ENCODE peak calls at places on chromosomes 11 and 22, in eight cellular contexts. E is colonic mucosa, X is psoas muscle, H is fibroblast of lung, T is transverse colon, B is SJCRH30, M is adrenal gland, P is left ventricle myocardium inferior. O is an unnamed sample. For H3K4me1, the result is how much of the 10 kb centered on the place peaks cover.

GRCh38 chr22:50303848-50304527 is 3.5 kb downstream of the PLXNB2 start:
- DNase-seq in E (peak), X (no peak), H (no peak), T (peak), B (no peak), M (peak), P (no peak), O (peak)

GRCh38 chr11:26134053-26134452 is 197.9 kb upstream of the ANO3 start:
- DNase-seq in E (no peak), X (no peak), H (no peak), T (no peak), B (no peak), M (no peak), P (no peak), O (no peak)

GRCh38 chr11:12199231-12199948 is 89.0 kb downstream of the MICAL2 start:
- DNase-seq in E (no peak), X (no peak), H (no peak), T (peak), B (no peak), M (no peak), P (no peak), O (no peak)

GRCh38 chr11:124893781-124894401 is 3.8 kb downstream of the ROBO4 start:
- DNase-seq in E (no peak), X (no peak), H (no peak), T (no peak), B (no peak), M (no peak), P (no peak), O (no peak)

GRCh38 chr11:76564400-76564799 is 106.1 kb downstream of the LRRC32 start:
- DNase-seq in E (no peak), X (no peak), H (no peak), T (no peak), B (no peak), M (no peak), P (no peak), O (no peak)

GRCh38 chr11:61853698-61854169 is 25.6 kb downstream of the FADS2 start:
- DNase-seq in E (no peak), X (no peak), H (no peak), T (no peak), B (no peak), M (no peak), P (no peak), O (no peak)

GRCh38 chr22:21587803-21588611 is 20.5 kb downstream of the UBE2L3 start:
- DNase-seq in E (no peak), X (no peak), H (peak), T (peak), B (no peak), M (no peak), P (no peak), O (no peak)

GRCh38 chr11:69369210-69369609 is 75.3 kb downstream of the MYEOV start:
- DNase-seq in E (no peak), X (no peak), H (peak), T (no peak), B (no peak), M (no peak), P (no peak), O (no peak)

GRCh38 chr11:96154802-96155520 is 188.0 kb downstream of the MAML2 start:
- DNase-seq in E (no peak), X (no peak), H (peak), T (no peak), B (no peak), M (no peak), P (no peak), O (no peak)

GRCh38 chr11:2211113-2211971 is 39.7 kb upstream of the TH start:
- DNase-seq in E (peak), X (peak), H (no peak), T (peak), B (peak), M (peak), P (no peak), O (no peak)

GRCh38 chr11:119727523-119728081 is 1.4 kb downstream of the NECTIN1 start:
- DNase-seq in E (peak), X (peak), H (no peak), T (peak), B (peak), M (no peak), P (peak), O (peak)

GRCh38 chr11:66846671-66847091 is 3.4 kb downstream of the RCE1 start:
- DNase-seq in E (no peak), X (peak), H (no peak), T (no peak), B (no peak), M (peak), P (no peak), O (peak)

GRCh38 chr22:49040111-49040510 is 787.6 kb downstream of the BRD1 start:
- DNase-seq in E (no peak), X (no peak), H (no peak), T (no peak), B (no peak), M (no peak), P (no peak), O (no peak)

GRCh38 chr11:31816467-31817053 is 5.4 kb upstream of the PAX6 start:
- DNase-seq in E (peak), X (no peak), H (no peak), T (peak), B (no peak), M (no peak), P (no peak), O (peak)

GRCh38 chr11:18192988-18193387 is 20.4 kb downstream of the MRGPRX4 start:
- DNase-seq in E (no peak), X (no peak), H (no peak), T (no peak), B (no peak), M (no peak), P (no peak), O (no peak)

GRCh38 chr11:75743711-75744563 is 24.6 kb upstream of the DGAT2 start:
- DNase-seq in E (no peak), X (no peak), H (no peak), T (no peak), B (no peak), M (no peak), P (peak), O (no peak)

GRCh38 chr11:64052938-64053622 is 17.3 kb downstream of the FLRT1 start:
- DNase-seq in E (no peak), X (no peak), H (no peak), T (no peak), B (no peak), M (no peak), P (no peak), O (no peak)

GRCh38 chr11:130179396-130180306 is 20.1 kb downstream of the ST14 start:
- DNase-seq in E (peak), X (no peak), H (no peak), T (peak), B (peak), M (peak), P (no peak), O (peak)

GRCh38 chr11:9616858-9617257 is 43.4 kb downstream of the WEE1 start:
- DNase-seq in E (no peak), X (no peak), H (peak), T (no peak), B (no peak), M (no peak), P (no peak), O (no peak)

GRCh38 chr22:44440224-44441160 is 57.5 kb downstream of the RTL6 start:
- DNase-seq in E (no peak), X (no peak), H (no peak), T (no peak), B (no peak), M (no peak), P (no peak), O (no peak)

GRCh38 chr11:35390737-35391682 is 28.3 kb downstream of the SLC1A2 start:
- DNase-seq in E (peak), X (no peak), H (peak), T (peak), B (no peak), M (no peak), P (no peak), O (peak)

GRCh38 chr11:108985611-108986279 is 320.9 kb downstream of the DDX10 start:
- DNase-seq in E (no peak), X (no peak), H (peak), T (no peak), B (peak), M (no peak), P (no peak), O (no peak)

GRCh38 chr11:22392561-22392960 is 54.4 kb downstream of the SLC17A6 start:
- DNase-seq in E (no peak), X (no peak), H (no peak), T (no peak), B (no peak), M (no peak), P (no peak), O (no peak)

GRCh38 chr11:133579165-133580031 is 47.1 kb upstream of the OPCML start:
- DNase-seq in E (no peak), X (no peak), H (no peak), T (no peak), B (no peak), M (no peak), P (no peak), O (no peak)

GRCh38 chr22:46376096-46376495 is 40.6 kb downstream of the TRMU start:
- DNase-seq in E (no peak), X (no peak), H (no peak), T (no peak), B (no peak), M (no peak), P (no peak), O (no peak)

GRCh38 chr22:44616882-44617655 is 84.9 kb upstream of the PRR5 start:
- DNase-seq in E (no peak), X (peak), H (no peak), T (no peak), B (no peak), M (no peak), P (peak), O (no peak)

DNA sequence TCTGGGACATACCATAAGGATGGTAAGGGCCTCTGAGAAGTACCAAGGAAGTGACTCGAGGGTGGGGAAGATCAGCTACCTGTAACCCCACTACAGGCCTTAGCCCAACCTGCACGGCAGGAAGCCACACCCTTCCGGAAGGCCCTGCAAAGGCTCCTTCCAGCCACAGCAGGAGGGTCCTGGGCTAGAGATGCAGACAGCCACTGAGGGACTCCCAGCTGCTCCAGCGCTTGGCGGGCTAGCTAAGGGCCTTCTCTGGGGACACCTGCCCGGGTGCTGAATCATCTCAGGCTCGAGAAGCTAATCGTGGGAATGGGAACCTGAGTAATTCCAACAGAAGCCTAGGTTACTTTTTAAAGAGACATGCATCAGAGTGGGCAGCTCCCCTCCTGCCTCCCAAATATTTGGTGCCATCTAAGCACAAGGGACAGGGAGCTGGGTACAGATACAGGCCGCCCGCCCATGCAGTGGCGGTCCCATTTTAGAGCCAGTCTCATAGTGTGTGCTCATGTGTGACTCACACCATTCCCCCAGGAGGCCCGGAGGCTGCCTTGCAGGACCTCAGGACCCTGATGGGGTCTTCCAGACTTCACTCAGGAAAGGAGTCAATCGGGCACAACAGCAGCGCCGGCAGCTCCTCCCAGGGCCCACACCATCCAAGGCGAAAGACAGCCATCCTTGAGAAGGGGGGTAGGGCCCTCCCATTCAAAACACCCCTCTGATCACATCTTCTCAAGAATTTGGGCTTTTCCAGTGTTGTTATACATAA is 8.0 kb downstream of the MYH9 start:
- DNase-seq in E (no peak), X (no peak), H (no peak), T (no peak), B (no peak), M (no peak), P (no peak), O (no peak)
- H3K4me3 ChIP-seq in E (no peak), X (peak), H (no peak), T (no peak), B (no peak), M (no peak), P (peak), O (no peak)

GRCh38 chr11:110870816-110871522 is 158.7 kb upstream of the ARHGAP20 start:
- DNase-seq in E (no peak), X (no peak), H (no peak), T (no peak), B (no peak), M (no peak), P (no peak), O (no peak)
- H3K4me1 ChIP-seq in E (under half), X (under half), H (under half), T (under half), B (under half), M (under half), P (under half), O (under half)

DNA sequence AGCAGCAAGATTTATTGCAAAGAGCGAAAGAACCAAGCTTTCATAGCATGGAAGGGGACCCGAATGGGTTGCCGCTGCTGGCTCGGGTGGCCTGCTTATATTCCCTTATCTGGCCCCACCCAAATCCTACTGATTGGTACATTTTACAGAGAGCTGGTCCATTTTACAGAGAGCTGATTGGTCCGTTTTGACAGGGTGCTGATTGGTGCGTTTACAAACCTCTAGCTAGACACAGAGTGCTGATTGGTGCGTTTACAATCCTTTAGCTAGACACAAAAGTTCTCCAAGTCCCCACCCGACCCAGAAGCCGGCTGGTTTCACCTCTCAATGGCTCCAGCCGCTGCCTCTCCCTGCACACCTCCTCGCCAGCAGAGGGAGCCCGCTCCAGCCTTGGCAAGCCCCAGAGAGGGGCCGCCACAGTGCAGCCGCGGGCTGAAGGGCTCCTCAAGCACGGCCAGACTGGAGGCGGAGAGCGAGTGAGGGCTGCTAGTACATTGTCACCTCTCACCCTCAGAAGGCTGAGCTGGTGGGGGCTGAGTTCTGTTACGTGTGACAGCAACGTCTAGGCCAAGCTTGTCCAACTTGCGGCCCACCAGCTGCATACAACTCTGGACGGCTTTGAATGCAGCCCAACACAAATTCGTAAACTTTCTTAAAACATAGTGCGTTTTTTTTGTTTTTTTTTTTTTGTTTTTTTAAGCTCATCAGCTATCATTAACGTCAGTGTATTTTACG is 8.7 kb downstream of the PTH start:
- DNase-seq in E (peak), X (no peak), H (peak), T (peak), B (no peak), M (peak), P (peak), O (peak)
- H3K4me3 ChIP-seq in E (no peak), X (peak), H (no peak), T (no peak), B (no peak), M (no peak), P (peak), O (no peak)

GRCh38 chr22:29813563-29813962 is 24.5 kb downstream of the ASCC2 start:
- DNase-seq in E (no peak), X (no peak), H (peak), T (no peak), B (no peak), M (no peak), P (no peak), O (no peak)
- H3K4me1 ChIP-seq in E (under half), X (under half), H (under half), T (under half), B (under half), M (under half), P (under half), O (under half)